ENCODE peak calls at places on chromosomes 3 and 15, in four cellular contexts. One of them, this sample, is unnamed.

GRCh38 chr3:123791417-123791816 is 92.7 kb downstream of the MYLK start:
- DNase-seq in heart left ventricle: no peak
- DNase-seq in effector memory CD4-positive, alpha-beta T cell: no peak
- DNase-seq in AG04450: peak
- DNase-seq in this sample: no peak

GRCh38 chr3:72591522-72592421 is 256.5 kb downstream of the SHQ1 start:
- DNase-seq in effector memory CD4-positive, alpha-beta T cell: no peak
- DNase-seq in heart left ventricle: peak
- DNase-seq in AG04450: peak
- DNase-seq in this sample: peak

GRCh38 chr3:138314751-138315150 is 14.9 kb downstream of the NME9 start:
- DNase-seq in AG04450: no peak
- DNase-seq in heart left ventricle: no peak
- DNase-seq in effector memory CD4-positive, alpha-beta T cell: no peak
- DNase-seq in this sample: no peak

GRCh38 chr3:97823081-97823480 is 1.3 kb downstream of the CRYBG3 start:
- DNase-seq in heart left ventricle: no peak
- DNase-seq in AG04450: no peak
- DNase-seq in effector memory CD4-positive, alpha-beta T cell: no peak
- DNase-seq in this sample: no peak

GRCh38 chr3:107562979-107563531 is 40.3 kb downstream of the BBX start:
- DNase-seq in effector memory CD4-positive, alpha-beta T cell: no peak
- DNase-seq in AG04450: no peak
- DNase-seq in heart left ventricle: no peak
- DNase-seq in this sample: no peak

GRCh38 chr3:127699098-127699945 is 26.6 kb downstream of the ABTB1 start:
- DNase-seq in AG04450: no peak
- DNase-seq in effector memory CD4-positive, alpha-beta T cell: no peak
- DNase-seq in heart left ventricle: peak
- DNase-seq in this sample: peak

GRCh38 chr15:59522988-59523461 is 85.0 kb downstream of the FAM81A start:
- DNase-seq in AG04450: no peak
- DNase-seq in heart left ventricle: no peak
- DNase-seq in effector memory CD4-positive, alpha-beta T cell: peak
- DNase-seq in this sample: no peak

GRCh38 chr3:98741121-98741716 is 21.9 kb upstream of the ST3GAL6 start:
- DNase-seq in effector memory CD4-positive, alpha-beta T cell: no peak
- DNase-seq in AG04450: no peak
- DNase-seq in heart left ventricle: no peak
- DNase-seq in this sample: no peak

GRCh38 chr3:107604057-107604802 is 81.5 kb downstream of the BBX start:
- DNase-seq in effector memory CD4-positive, alpha-beta T cell: no peak
- DNase-seq in AG04450: peak
- DNase-seq in heart left ventricle: no peak
- DNase-seq in this sample: no peak

GRCh38 chr3:197407053-197407452 is 108.6 kb upstream of the DLG1 start:
- DNase-seq in AG04450: no peak
- DNase-seq in effector memory CD4-positive, alpha-beta T cell: no peak
- DNase-seq in heart left ventricle: no peak
- DNase-seq in this sample: no peak

GRCh38 chr3:11601446-11602241 is 42.1 kb downstream of the VGLL4 start:
- DNase-seq in AG04450: no peak
- DNase-seq in effector memory CD4-positive, alpha-beta T cell: no peak
- DNase-seq in heart left ventricle: peak
- DNase-seq in this sample: no peak

GRCh38 chr15:42191610-42192346 is 16.3 kb downstream of the VPS39 start:
- DNase-seq in heart left ventricle: no peak
- DNase-seq in effector memory CD4-positive, alpha-beta T cell: no peak
- DNase-seq in AG04450: no peak
- DNase-seq in this sample: no peak

GRCh38 chr15:98124576-98124975 is 164.1 kb downstream of the ARRDC4 start:
- DNase-seq in effector memory CD4-positive, alpha-beta T cell: no peak
- DNase-seq in heart left ventricle: no peak
- DNase-seq in AG04450: no peak
- DNase-seq in this sample: no peak

GRCh38 chr3:52268036-52268435 is 10.4 kb downstream of the WDR82 start:
- DNase-seq in effector memory CD4-positive, alpha-beta T cell: no peak
- DNase-seq in AG04450: no peak
- DNase-seq in heart left ventricle: no peak
- DNase-seq in this sample: no peak

GRCh38 chr3:14152233-14152962 is 26.0 kb downstream of the XPC start:
- DNase-seq in AG04450: no peak
- DNase-seq in heart left ventricle: no peak
- DNase-seq in effector memory CD4-positive, alpha-beta T cell: no peak
- DNase-seq in this sample: no peak

GRCh38 chr3:124032881-124033359 is 41.0 kb upstream of the ROPN1 start:
- DNase-seq in heart left ventricle: peak
- DNase-seq in effector memory CD4-positive, alpha-beta T cell: peak
- DNase-seq in AG04450: peak
- DNase-seq in this sample: peak

GRCh38 chr15:67991706-67992105 is 62.4 kb upstream of the PIAS1 start:
- DNase-seq in AG04450: no peak
- DNase-seq in heart left ventricle: no peak
- DNase-seq in effector memory CD4-positive, alpha-beta T cell: no peak
- DNase-seq in this sample: no peak

GRCh38 chr3:15601399-15602145 is at the start of the genes BTD and HACL1:
- DNase-seq in AG04450: peak
- DNase-seq in effector memory CD4-positive, alpha-beta T cell: peak
- DNase-seq in heart left ventricle: peak
- DNase-seq in this sample: peak

GRCh38 chr3:31981206-31982181 is at the start of the genes OSBPL10 and ZNF860:
- DNase-seq in heart left ventricle: peak
- DNase-seq in effector memory CD4-positive, alpha-beta T cell: no peak
- DNase-seq in AG04450: peak
- DNase-seq in this sample: peak

GRCh38 chr15:41417418-41417811 is 520 bp downstream of the RTF1 start:
- DNase-seq in AG04450: no peak
- DNase-seq in heart left ventricle: no peak
- DNase-seq in effector memory CD4-positive, alpha-beta T cell: no peak
- DNase-seq in this sample: no peak

GRCh38 chr3:4078903-4079302 is 224.3 kb upstream of the SETMAR start:
- DNase-seq in AG04450: no peak
- DNase-seq in effector memory CD4-positive, alpha-beta T cell: no peak
- DNase-seq in heart left ventricle: no peak
- DNase-seq in this sample: no peak

GRCh38 chr15:70475921-70476320 is 287.4 kb downstream of the UACA start:
- DNase-seq in effector memory CD4-positive, alpha-beta T cell: no peak
- DNase-seq in AG04450: no peak
- DNase-seq in heart left ventricle: no peak
- DNase-seq in this sample: no peak

GRCh38 chr15:57878573-57878972 is 172.1 kb downstream of the POLR2M start:
- DNase-seq in effector memory CD4-positive, alpha-beta T cell: no peak
- DNase-seq in heart left ventricle: no peak
- DNase-seq in AG04450: no peak
- DNase-seq in this sample: no peak

GRCh38 chr3:173510565-173510964 is 113.0 kb downstream of the NLGN1 start:
- DNase-seq in effector memory CD4-positive, alpha-beta T cell: no peak
- DNase-seq in AG04450: no peak
- DNase-seq in heart left ventricle: no peak
- DNase-seq in this sample: no peak

GRCh38 chr15:77013786-77014136 is 18.8 kb downstream of the PSTPIP1 start:
- DNase-seq in heart left ventricle: no peak
- DNase-seq in AG04450: no peak
- DNase-seq in effector memory CD4-positive, alpha-beta T cell: peak
- DNase-seq in this sample: peak

GRCh38 chr15:24823473-24823872 is 131.3 kb upstream of the SNRPN start:
- DNase-seq in heart left ventricle: peak
- DNase-seq in effector memory CD4-positive, alpha-beta T cell: no peak
- DNase-seq in AG04450: no peak
- DNase-seq in this sample: no peak

GRCh38 chr3:52780298-52780585 is 2.8 kb downstream of the ITIH1 start:
- DNase-seq in heart left ventricle: no peak
- DNase-seq in AG04450: no peak
- DNase-seq in effector memory CD4-positive, alpha-beta T cell: no peak
- DNase-seq in this sample: no peak

GRCh38 chr15:78077053-78077859 is at the start of gene TBC1D2B:
- DNase-seq in effector memory CD4-positive, alpha-beta T cell: peak
- DNase-seq in AG04450: no peak
- DNase-seq in heart left ventricle: peak
- DNase-seq in this sample: peak

GRCh38 chr3:52245322-52246263 is at the start of gene PPM1M:
- DNase-seq in heart left ventricle: peak
- DNase-seq in AG04450: no peak
- DNase-seq in effector memory CD4-positive, alpha-beta T cell: peak
- DNase-seq in this sample: peak

GRCh38 chr3:72390841-72391240 is 457.4 kb downstream of the SHQ1 start:
- DNase-seq in AG04450: no peak
- DNase-seq in heart left ventricle: no peak
- DNase-seq in effector memory CD4-positive, alpha-beta T cell: no peak
- DNase-seq in this sample: no peak

DNA sequence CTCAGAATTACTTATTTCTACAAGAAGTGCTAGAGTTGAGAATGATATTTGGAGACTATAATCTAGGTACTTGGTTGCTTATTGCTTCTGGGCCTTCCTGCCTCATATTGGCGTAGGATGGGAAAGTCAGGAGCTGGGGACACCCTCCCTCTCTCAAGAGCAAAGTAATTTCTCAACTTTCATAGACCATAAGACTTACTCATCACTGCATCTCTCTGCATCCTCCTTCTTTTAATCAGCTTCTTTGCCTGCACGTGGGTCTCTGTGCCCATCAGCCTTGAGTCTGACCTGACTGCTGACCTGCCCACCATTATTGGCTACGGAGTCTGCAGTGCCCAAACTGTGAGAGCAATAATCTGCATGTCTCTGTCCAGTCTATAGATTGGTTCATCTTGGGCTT is 27.3 kb upstream of the XIRP1 start:
- DNase-seq in AG04450: no peak
- DNase-seq in effector memory CD4-positive, alpha-beta T cell: no peak
- DNase-seq in heart left ventricle: no peak
- DNase-seq in this sample: no peak
- H3K27ac ChIP-seq in AG04450: no peak
- H3K27ac ChIP-seq in effector memory CD4-positive, alpha-beta T cell: no peak
- H3K27ac ChIP-seq in heart left ventricle: no peak
- H3K27ac ChIP-seq in this sample: no peak

GRCh38 chr3:141796436-141797166 is 33.4 kb downstream of the GRK7 start:
- DNase-seq in AG04450: no peak
- DNase-seq in heart left ventricle: no peak
- DNase-seq in effector memory CD4-positive, alpha-beta T cell: peak
- DNase-seq in this sample: no peak

GRCh38 chr3:141797167-141797773 is 34.1 kb downstream of the GRK7 start:
- DNase-seq in heart left ventricle: peak
- DNase-seq in effector memory CD4-positive, alpha-beta T cell: no peak
- DNase-seq in AG04450: no peak
- DNase-seq in this sample: peak

GRCh38 chr3:141795719-141796435 is 32.7 kb downstream of the GRK7 start:
- DNase-seq in effector memory CD4-positive, alpha-beta T cell: no peak
- DNase-seq in heart left ventricle: peak
- DNase-seq in AG04450: no peak
- DNase-seq in this sample: no peak

GRCh38 chr3:141798455-141798854 is 35.2 kb downstream of the GRK7 start:
- DNase-seq in heart left ventricle: peak
- DNase-seq in effector memory CD4-positive, alpha-beta T cell: no peak
- DNase-seq in AG04450: no peak
- DNase-seq in this sample: peak

GRCh38 chr3:141797819-141798405 is 34.7 kb downstream of the GRK7 start:
- DNase-seq in AG04450: no peak
- DNase-seq in effector memory CD4-positive, alpha-beta T cell: no peak
- DNase-seq in heart left ventricle: peak
- DNase-seq in this sample: no peak
- H3K4me3 ChIP-seq in AG04450: no peak
- H3K4me3 ChIP-seq in effector memory CD4-positive, alpha-beta T cell: peak
- H3K4me3 ChIP-seq in heart left ventricle: peak
- H3K4me3 ChIP-seq in this sample: peak

GRCh38 chr15:48548376-48548775 is 97.1 kb downstream of the FBN1 start:
- DNase-seq in effector memory CD4-positive, alpha-beta T cell: no peak
- DNase-seq in AG04450: no peak
- DNase-seq in heart left ventricle: no peak
- DNase-seq in this sample: no peak
- H3K27ac ChIP-seq in effector memory CD4-positive, alpha-beta T cell: no peak
- H3K27ac ChIP-seq in AG04450: peak
- H3K27ac ChIP-seq in heart left ventricle: no peak
- H3K27ac ChIP-seq in this sample: no peak

GRCh38 chr15:99421758-99422157 is 144.0 kb upstream of the MEF2A start:
- DNase-seq in AG04450: no peak
- DNase-seq in effector memory CD4-positive, alpha-beta T cell: no peak
- DNase-seq in heart left ventricle: no peak
- DNase-seq in this sample: no peak
- H3K4me3 ChIP-seq in AG04450: no peak
- H3K4me3 ChIP-seq in effector memory CD4-positive, alpha-beta T cell: no peak
- H3K4me3 ChIP-seq in heart left ventricle: no peak
- H3K4me3 ChIP-seq in this sample: no peak